ENCODE peak calls at places on chromosomes 11 and 22, in nine cellular contexts. One of them, this sample, is unnamed. For H3K9me3 and H3K36me3, the result is how much of the 10 kb centered on the place peaks cover.

GRCh38 chr11:93974759-93975158 is 46.4 kb upstream of the HEPHL1 start:
- DNase-seq in lung: no peak
- DNase-seq in ascending aorta: no peak
- DNase-seq in effector memory CD4-positive, alpha-beta T cell: no peak
- DNase-seq in Caco-2: no peak
- DNase-seq in MM.1S: no peak
- DNase-seq in IMR-90: no peak
- DNase-seq in cardiac muscle cell: no peak
- DNase-seq in testis: no peak
- DNase-seq in this sample: no peak

GRCh38 chr22:17774206-17774927 is at the start of gene BID:
- DNase-seq in lung: no peak
- DNase-seq in ascending aorta: no peak
- DNase-seq in effector memory CD4-positive, alpha-beta T cell: peak
- DNase-seq in Caco-2: no peak
- DNase-seq in MM.1S: peak
- DNase-seq in IMR-90: peak
- DNase-seq in cardiac muscle cell: peak
- DNase-seq in testis: no peak
- DNase-seq in this sample: peak

GRCh38 chr11:68056317-68057285 is 17.8 kb downstream of the TCIRG1 start:
- DNase-seq in lung: no peak
- DNase-seq in ascending aorta: no peak
- DNase-seq in effector memory CD4-positive, alpha-beta T cell: no peak
- DNase-seq in Caco-2: no peak
- DNase-seq in MM.1S: no peak
- DNase-seq in IMR-90: no peak
- DNase-seq in cardiac muscle cell: no peak
- DNase-seq in testis: no peak
- DNase-seq in this sample: no peak

GRCh38 chr11:82927264-82927880 is 25.8 kb downstream of the DDIAS start:
- DNase-seq in lung: no peak
- DNase-seq in ascending aorta: no peak
- DNase-seq in effector memory CD4-positive, alpha-beta T cell: peak
- DNase-seq in Caco-2: no peak
- DNase-seq in MM.1S: peak
- DNase-seq in IMR-90: peak
- DNase-seq in cardiac muscle cell: peak
- DNase-seq in testis: no peak
- DNase-seq in this sample: peak

GRCh38 chr22:37812869-37813678 is 5.3 kb downstream of the GCAT start:
- DNase-seq in lung: no peak
- DNase-seq in ascending aorta: no peak
- DNase-seq in effector memory CD4-positive, alpha-beta T cell: no peak
- DNase-seq in Caco-2: no peak
- DNase-seq in MM.1S: no peak
- DNase-seq in IMR-90: no peak
- DNase-seq in cardiac muscle cell: no peak
- DNase-seq in testis: no peak
- DNase-seq in this sample: no peak

GRCh38 chr11:130213143-130213978 is 53.8 kb downstream of the ST14 start:
- DNase-seq in lung: peak
- DNase-seq in ascending aorta: peak
- DNase-seq in effector memory CD4-positive, alpha-beta T cell: peak
- DNase-seq in Caco-2: peak
- DNase-seq in MM.1S: peak
- DNase-seq in IMR-90: peak
- DNase-seq in cardiac muscle cell: peak
- DNase-seq in testis: peak
- DNase-seq in this sample: peak

GRCh38 chr11:130533113-130533803 is 84.8 kb downstream of the ADAMTS15 start:
- DNase-seq in lung: no peak
- DNase-seq in ascending aorta: no peak
- DNase-seq in effector memory CD4-positive, alpha-beta T cell: no peak
- DNase-seq in Caco-2: no peak
- DNase-seq in MM.1S: no peak
- DNase-seq in IMR-90: no peak
- DNase-seq in cardiac muscle cell: no peak
- DNase-seq in testis: no peak
- DNase-seq in this sample: no peak

GRCh38 chr22:19842386-19843106 is 12.1 kb downstream of the GNB1L start:
- DNase-seq in lung: no peak
- DNase-seq in ascending aorta: no peak
- DNase-seq in effector memory CD4-positive, alpha-beta T cell: no peak
- DNase-seq in Caco-2: no peak
- DNase-seq in MM.1S: no peak
- DNase-seq in IMR-90: no peak
- DNase-seq in cardiac muscle cell: no peak
- DNase-seq in testis: no peak
- DNase-seq in this sample: no peak

GRCh38 chr11:123684601-123685000 is 30.2 kb upstream of the SCN3B start:
- DNase-seq in lung: no peak
- DNase-seq in ascending aorta: no peak
- DNase-seq in effector memory CD4-positive, alpha-beta T cell: no peak
- DNase-seq in Caco-2: no peak
- DNase-seq in MM.1S: no peak
- DNase-seq in IMR-90: no peak
- DNase-seq in cardiac muscle cell: no peak
- DNase-seq in testis: no peak
- DNase-seq in this sample: no peak

DNA sequence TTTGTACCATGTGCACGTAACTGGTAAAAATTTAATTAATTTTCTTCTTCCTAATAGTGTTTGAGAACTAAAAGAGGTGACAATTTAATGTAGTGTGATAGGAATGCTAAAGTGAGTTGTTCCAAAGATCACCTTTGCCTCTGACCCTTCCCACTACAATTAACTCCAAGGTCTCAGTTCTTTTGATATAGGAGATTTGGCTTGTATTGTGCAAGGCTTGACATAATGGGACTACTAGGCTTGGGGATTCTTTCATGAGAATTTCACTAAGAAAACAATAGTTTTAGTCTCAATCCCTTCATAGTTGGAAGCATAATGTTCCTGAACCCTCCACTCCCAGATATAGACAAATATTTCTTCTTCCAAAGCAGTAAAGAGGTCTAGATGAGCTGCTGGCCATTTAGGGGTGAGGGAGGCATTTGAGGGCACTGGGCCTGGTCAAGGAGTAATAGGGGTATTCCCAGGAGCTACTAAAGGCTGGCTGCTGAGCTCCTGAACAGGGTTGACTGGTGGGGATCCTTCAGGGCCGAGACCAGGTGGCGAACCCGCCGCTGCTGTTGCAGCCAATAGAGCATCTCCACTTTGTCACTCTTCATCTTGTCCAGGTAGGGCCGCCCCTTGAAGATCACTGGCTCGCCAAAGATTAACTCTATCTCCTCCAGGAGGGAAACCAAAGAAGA is 2.7 kb downstream of the CCDC87 start:
- DNase-seq in lung: no peak
- DNase-seq in ascending aorta: no peak
- DNase-seq in effector memory CD4-positive, alpha-beta T cell: no peak
- DNase-seq in Caco-2: no peak
- DNase-seq in MM.1S: no peak
- DNase-seq in IMR-90: no peak
- DNase-seq in cardiac muscle cell: no peak
- DNase-seq in testis: no peak
- DNase-seq in this sample: no peak
- H3K9me3 ChIP-seq in lung: under half
- H3K9me3 ChIP-seq in ascending aorta: under half
- H3K9me3 ChIP-seq in effector memory CD4-positive, alpha-beta T cell: under half
- H3K9me3 ChIP-seq in Caco-2: under half
- H3K9me3 ChIP-seq in MM.1S: under half
- H3K9me3 ChIP-seq in IMR-90: under half
- H3K9me3 ChIP-seq in cardiac muscle cell: under half
- H3K9me3 ChIP-seq in testis: under half
- H3K9me3 ChIP-seq in this sample: under half

GRCh38 chr11:133916790-133917440 is 39.9 kb downstream of the IGSF9B start:
- DNase-seq in lung: no peak
- DNase-seq in ascending aorta: no peak
- DNase-seq in effector memory CD4-positive, alpha-beta T cell: no peak
- DNase-seq in Caco-2: no peak
- DNase-seq in MM.1S: no peak
- DNase-seq in IMR-90: no peak
- DNase-seq in cardiac muscle cell: no peak
- DNase-seq in testis: no peak
- DNase-seq in this sample: no peak
- H3K36me3 ChIP-seq in lung: under half
- H3K36me3 ChIP-seq in ascending aorta: half or more
- H3K36me3 ChIP-seq in effector memory CD4-positive, alpha-beta T cell: under half
- H3K36me3 ChIP-seq in Caco-2: under half
- H3K36me3 ChIP-seq in MM.1S: under half
- H3K36me3 ChIP-seq in IMR-90: under half
- H3K36me3 ChIP-seq in cardiac muscle cell: under half
- H3K36me3 ChIP-seq in testis: under half
- H3K36me3 ChIP-seq in this sample: under half

GRCh38 chr11:1852271-1852877 is 510 bp upstream of the LSP1 start:
- DNase-seq in lung: no peak
- DNase-seq in ascending aorta: no peak
- DNase-seq in effector memory CD4-positive, alpha-beta T cell: no peak
- DNase-seq in Caco-2: no peak
- DNase-seq in MM.1S: peak
- DNase-seq in IMR-90: no peak
- DNase-seq in cardiac muscle cell: no peak
- DNase-seq in testis: no peak
- DNase-seq in this sample: no peak
- H3K4me3 ChIP-seq in lung: no peak
- H3K4me3 ChIP-seq in ascending aorta: no peak
- H3K4me3 ChIP-seq in effector memory CD4-positive, alpha-beta T cell: peak
- H3K4me3 ChIP-seq in Caco-2: no peak
- H3K4me3 ChIP-seq in MM.1S: peak
- H3K4me3 ChIP-seq in IMR-90: no peak
- H3K4me3 ChIP-seq in cardiac muscle cell: no peak
- H3K4me3 ChIP-seq in testis: no peak
- H3K4me3 ChIP-seq in this sample: no peak

GRCh38 chr11:134612416-134613030 is 200.5 kb upstream of the B3GAT1 start:
- DNase-seq in lung: no peak
- DNase-seq in ascending aorta: no peak
- DNase-seq in effector memory CD4-positive, alpha-beta T cell: no peak
- DNase-seq in Caco-2: no peak
- DNase-seq in MM.1S: no peak
- DNase-seq in IMR-90: no peak
- DNase-seq in cardiac muscle cell: no peak
- DNase-seq in testis: no peak
- DNase-seq in this sample: no peak

GRCh38 chr11:134610116-134610910 is 198.3 kb upstream of the B3GAT1 start:
- DNase-seq in lung: no peak
- DNase-seq in ascending aorta: no peak
- DNase-seq in effector memory CD4-positive, alpha-beta T cell: no peak
- DNase-seq in Caco-2: no peak
- DNase-seq in MM.1S: no peak
- DNase-seq in IMR-90: no peak
- DNase-seq in cardiac muscle cell: no peak
- DNase-seq in testis: no peak
- DNase-seq in this sample: no peak

GRCh38 chr11:134611537-134611936 is 199.5 kb upstream of the B3GAT1 start:
- DNase-seq in lung: no peak
- DNase-seq in ascending aorta: no peak
- DNase-seq in effector memory CD4-positive, alpha-beta T cell: no peak
- DNase-seq in Caco-2: no peak
- DNase-seq in MM.1S: no peak
- DNase-seq in IMR-90: no peak
- DNase-seq in cardiac muscle cell: no peak
- DNase-seq in testis: no peak
- DNase-seq in this sample: no peak

GRCh38 chr11:134607963-134608750 is 196.1 kb upstream of the B3GAT1 start:
- DNase-seq in lung: no peak
- DNase-seq in ascending aorta: no peak
- DNase-seq in effector memory CD4-positive, alpha-beta T cell: no peak
- DNase-seq in Caco-2: peak
- DNase-seq in MM.1S: no peak
- DNase-seq in IMR-90: no peak
- DNase-seq in cardiac muscle cell: no peak
- DNase-seq in testis: no peak
- DNase-seq in this sample: no peak

GRCh38 chr11:134609361-134610115 is 197.5 kb upstream of the B3GAT1 start:
- DNase-seq in lung: no peak
- DNase-seq in ascending aorta: no peak
- DNase-seq in effector memory CD4-positive, alpha-beta T cell: no peak
- DNase-seq in Caco-2: no peak
- DNase-seq in MM.1S: no peak
- DNase-seq in IMR-90: no peak
- DNase-seq in cardiac muscle cell: no peak
- DNase-seq in testis: no peak
- DNase-seq in this sample: no peak
- H3K9me3 ChIP-seq in lung: under half
- H3K9me3 ChIP-seq in ascending aorta: under half
- H3K9me3 ChIP-seq in effector memory CD4-positive, alpha-beta T cell: under half
- H3K9me3 ChIP-seq in Caco-2: under half
- H3K9me3 ChIP-seq in MM.1S: under half
- H3K9me3 ChIP-seq in IMR-90: under half
- H3K9me3 ChIP-seq in cardiac muscle cell: under half
- H3K9me3 ChIP-seq in testis: under half
- H3K9me3 ChIP-seq in this sample: under half

DNA sequence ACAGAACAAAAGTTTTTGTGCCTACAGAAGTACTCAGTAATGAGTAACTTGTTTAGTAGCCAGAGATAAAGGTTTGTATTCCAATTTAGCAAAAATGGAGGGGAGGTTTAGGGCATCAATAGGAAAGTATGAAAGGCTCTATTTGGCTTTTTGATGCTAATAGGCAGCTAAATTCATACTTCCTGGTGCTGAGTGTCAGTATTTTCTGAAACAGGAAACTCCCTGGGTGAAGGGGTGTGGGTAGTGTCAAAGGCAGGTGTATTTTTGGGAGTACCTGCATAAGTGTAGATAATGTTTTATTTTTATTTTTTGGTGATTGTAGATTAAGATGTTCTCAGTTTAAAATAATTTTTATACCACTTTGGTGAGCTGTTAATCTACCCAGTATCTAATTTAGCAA is 29.3 kb upstream of the MMP7 start:
- DNase-seq in lung: no peak
- DNase-seq in ascending aorta: no peak
- DNase-seq in effector memory CD4-positive, alpha-beta T cell: no peak
- DNase-seq in Caco-2: no peak
- DNase-seq in MM.1S: peak
- DNase-seq in IMR-90: no peak
- DNase-seq in cardiac muscle cell: no peak
- DNase-seq in testis: no peak
- DNase-seq in this sample: no peak
- H3K36me3 ChIP-seq in lung: under half
- H3K36me3 ChIP-seq in ascending aorta: under half
- H3K36me3 ChIP-seq in effector memory CD4-positive, alpha-beta T cell: under half
- H3K36me3 ChIP-seq in Caco-2: under half
- H3K36me3 ChIP-seq in MM.1S: under half
- H3K36me3 ChIP-seq in IMR-90: under half
- H3K36me3 ChIP-seq in cardiac muscle cell: under half
- H3K36me3 ChIP-seq in testis: under half
- H3K36me3 ChIP-seq in this sample: under half

DNA sequence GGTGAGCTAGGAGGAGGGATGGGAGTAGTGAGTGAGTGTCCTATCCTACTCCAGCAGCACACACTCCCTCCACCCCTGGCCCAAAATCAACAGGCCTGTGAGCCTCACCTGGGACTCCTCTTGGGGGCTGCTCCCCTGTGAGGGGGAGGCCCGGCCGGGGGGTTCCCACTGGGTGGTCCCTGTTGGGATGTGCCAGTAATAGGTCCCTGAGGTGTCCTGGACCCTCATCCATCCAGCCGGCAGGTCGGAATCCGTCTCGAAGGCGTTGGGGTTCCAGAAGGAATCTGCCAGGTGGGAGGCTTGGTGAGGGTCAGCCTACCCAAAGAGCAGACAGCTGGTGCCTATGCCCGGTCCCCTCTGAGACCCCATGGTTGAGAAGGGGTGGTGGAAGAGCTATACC is 13.3 kb downstream of the SMPD1 start:
- DNase-seq in lung: no peak
- DNase-seq in ascending aorta: no peak
- DNase-seq in effector memory CD4-positive, alpha-beta T cell: no peak
- DNase-seq in Caco-2: no peak
- DNase-seq in MM.1S: no peak
- DNase-seq in IMR-90: no peak
- DNase-seq in cardiac muscle cell: no peak
- DNase-seq in testis: no peak
- DNase-seq in this sample: no peak
- H3K4me3 ChIP-seq in lung: no peak
- H3K4me3 ChIP-seq in ascending aorta: no peak
- H3K4me3 ChIP-seq in effector memory CD4-positive, alpha-beta T cell: no peak
- H3K4me3 ChIP-seq in Caco-2: no peak
- H3K4me3 ChIP-seq in MM.1S: no peak
- H3K4me3 ChIP-seq in IMR-90: no peak
- H3K4me3 ChIP-seq in cardiac muscle cell: no peak
- H3K4me3 ChIP-seq in testis: no peak
- H3K4me3 ChIP-seq in this sample: no peak

This sample was measured in adipocyte.